ENCODE peak calls at places on chromosomes 12 and 14, in five cellular contexts. One of them, this sample, is unnamed.

GRCh38 chr12:121628037-121628436 is 1.7 kb downstream of the ORAI1 start:
- DNase-seq in chondrocyte: no peak
- DNase-seq in CD4-positive, CD25-positive, alpha-beta regulatory T cell: no peak
- DNase-seq in SW480: no peak
- DNase-seq in GM04504: no peak
- DNase-seq in this sample: no peak

GRCh38 chr14:103733651-103734050 is 18.0 kb downstream of the ZFYVE21 start:
- DNase-seq in chondrocyte: peak; percentile 68
- DNase-seq in CD4-positive, CD25-positive, alpha-beta regulatory T cell: no peak
- DNase-seq in SW480: no peak
- DNase-seq in GM04504: no peak
- DNase-seq in this sample: no peak

GRCh38 chr14:75069021-75069810 is at the start of gene ZC2HC1C:
- DNase-seq in chondrocyte: no peak
- DNase-seq in CD4-positive, CD25-positive, alpha-beta regulatory T cell: peak; percentile 36
- DNase-seq in SW480: peak; percentile 89
- DNase-seq in GM04504: peak; percentile 73
- DNase-seq in this sample: peak; percentile 89

GRCh38 chr12:111841236-111841749 is 735 bp upstream of the MAPKAPK5 start:
- DNase-seq in chondrocyte: no peak
- DNase-seq in CD4-positive, CD25-positive, alpha-beta regulatory T cell: no peak
- DNase-seq in SW480: peak; percentile 25
- DNase-seq in GM04504: no peak
- DNase-seq in this sample: no peak

GRCh38 chr12:54587315-54587821 is 1.1 kb downstream of the PPP1R1A start:
- DNase-seq in chondrocyte: no peak
- DNase-seq in CD4-positive, CD25-positive, alpha-beta regulatory T cell: no peak
- DNase-seq in SW480: no peak
- DNase-seq in GM04504: no peak
- DNase-seq in this sample: peak; percentile 61

GRCh38 chr12:99529966-99530365 is 117.6 kb upstream of the GARIN6 start:
- DNase-seq in chondrocyte: no peak
- DNase-seq in CD4-positive, CD25-positive, alpha-beta regulatory T cell: no peak
- DNase-seq in SW480: no peak
- DNase-seq in GM04504: peak; percentile 34
- DNase-seq in this sample: no peak

GRCh38 chr14:37246427-37246829 is 48.7 kb downstream of the MIPOL1 start:
- DNase-seq in chondrocyte: no peak
- DNase-seq in CD4-positive, CD25-positive, alpha-beta regulatory T cell: no peak
- DNase-seq in SW480: peak; percentile 56
- DNase-seq in GM04504: peak; percentile 10
- DNase-seq in this sample: peak; percentile 86

GRCh38 chr12:116687888-116688287 is 50.0 kb downstream of the SPRING1 start:
- DNase-seq in chondrocyte: no peak
- DNase-seq in CD4-positive, CD25-positive, alpha-beta regulatory T cell: no peak
- DNase-seq in SW480: peak; percentile 47
- DNase-seq in GM04504: no peak
- DNase-seq in this sample: peak; percentile 44

GRCh38 chr12:117494833-117495714 is 133.6 kb upstream of the NOS1 start:
- DNase-seq in chondrocyte: no peak
- DNase-seq in CD4-positive, CD25-positive, alpha-beta regulatory T cell: no peak
- DNase-seq in SW480: no peak
- DNase-seq in GM04504: no peak
- DNase-seq in this sample: peak; percentile 10

GRCh38 chr12:103326190-103326589 is 169.6 kb downstream of the C12orf42 start:
- DNase-seq in chondrocyte: no peak
- DNase-seq in CD4-positive, CD25-positive, alpha-beta regulatory T cell: no peak
- DNase-seq in SW480: peak; percentile 33
- DNase-seq in GM04504: no peak
- DNase-seq in this sample: peak; percentile 20

GRCh38 chr12:24960222-24960855 is 11.4 kb upstream of the BCAT1 start:
- DNase-seq in chondrocyte: no peak
- DNase-seq in CD4-positive, CD25-positive, alpha-beta regulatory T cell: no peak
- DNase-seq in SW480: peak; percentile 54
- DNase-seq in GM04504: no peak
- DNase-seq in this sample: peak; percentile 36

GRCh38 chr12:75591628-75592027 is 80.2 kb upstream of the KRR1 start:
- DNase-seq in chondrocyte: no peak
- DNase-seq in CD4-positive, CD25-positive, alpha-beta regulatory T cell: no peak
- DNase-seq in SW480: no peak
- DNase-seq in GM04504: no peak
- DNase-seq in this sample: no peak

GRCh38 chr12:75699728-75700496 is 188.5 kb upstream of the KRR1 start:
- DNase-seq in chondrocyte: no peak
- DNase-seq in CD4-positive, CD25-positive, alpha-beta regulatory T cell: no peak
- DNase-seq in SW480: no peak
- DNase-seq in GM04504: no peak
- DNase-seq in this sample: no peak

GRCh38 chr12:34126239-34126641 is 103.9 kb downstream of the ALG10 start:
- DNase-seq in chondrocyte: no peak
- DNase-seq in CD4-positive, CD25-positive, alpha-beta regulatory T cell: no peak
- DNase-seq in SW480: peak; percentile 38
- DNase-seq in GM04504: no peak
- DNase-seq in this sample: peak; percentile 1

GRCh38 chr14:68675233-68675577 is 117.7 kb downstream of the ZFP36L1 start:
- DNase-seq in chondrocyte: no peak
- DNase-seq in CD4-positive, CD25-positive, alpha-beta regulatory T cell: no peak
- DNase-seq in SW480: peak; percentile 71
- DNase-seq in GM04504: no peak
- DNase-seq in this sample: peak; percentile 6

GRCh38 chr12:67541625-67541991 is 106.9 kb upstream of the DYRK2 start:
- DNase-seq in chondrocyte: no peak
- DNase-seq in CD4-positive, CD25-positive, alpha-beta regulatory T cell: peak; percentile 40
- DNase-seq in SW480: no peak
- DNase-seq in GM04504: no peak
- DNase-seq in this sample: no peak

GRCh38 chr14:56059054-56059453 is 59.2 kb upstream of the PELI2 start:
- DNase-seq in chondrocyte: no peak
- DNase-seq in CD4-positive, CD25-positive, alpha-beta regulatory T cell: no peak
- DNase-seq in SW480: no peak
- DNase-seq in GM04504: no peak
- DNase-seq in this sample: no peak

GRCh38 chr12:91100901-91101300 is 10.4 kb downstream of the LUM start:
- DNase-seq in chondrocyte: no peak
- DNase-seq in CD4-positive, CD25-positive, alpha-beta regulatory T cell: no peak
- DNase-seq in SW480: no peak
- DNase-seq in GM04504: no peak
- DNase-seq in this sample: no peak

GRCh38 chr12:89846473-89846872 is 137.8 kb upstream of the ATP2B1 start:
- DNase-seq in chondrocyte: no peak
- DNase-seq in CD4-positive, CD25-positive, alpha-beta regulatory T cell: no peak
- DNase-seq in SW480: no peak
- DNase-seq in GM04504: no peak
- DNase-seq in this sample: no peak

GRCh38 chr12:2212971-2213869 is 160.4 kb downstream of the CACNA1C start:
- DNase-seq in chondrocyte: no peak
- DNase-seq in CD4-positive, CD25-positive, alpha-beta regulatory T cell: no peak
- DNase-seq in SW480: no peak
- DNase-seq in GM04504: no peak
- DNase-seq in this sample: no peak

GRCh38 chr12:48765753-48766162 is 23.1 kb downstream of the ADCY6 start:
- DNase-seq in chondrocyte: peak; percentile 34
- DNase-seq in CD4-positive, CD25-positive, alpha-beta regulatory T cell: no peak
- DNase-seq in SW480: no peak
- DNase-seq in GM04504: no peak
- DNase-seq in this sample: no peak

GRCh38 chr14:93956514-93957332 is 19.6 kb downstream of the ASB2 start:
- DNase-seq in chondrocyte: no peak
- DNase-seq in CD4-positive, CD25-positive, alpha-beta regulatory T cell: no peak
- DNase-seq in SW480: no peak
- DNase-seq in GM04504: no peak
- DNase-seq in this sample: no peak

This sample was measured in HepG2.